ENCODE peak calls at places on chromosomes 1 and 21, in nine cellular contexts. J is fibroblast of pulmonary artery; O is Right ventricle myocardium superior; X is posterior vena cava; V is globus pallidus; K is lower lobe of right lung; T is activated CD8-positive, alpha-beta memory T cell treated with anti-CD3 and anti-CD28 coated beads, Interleukin-2, amount 50 U/mL, for 4 hours; R is germinal center; H is thoracic aorta. W is an unnamed sample.

GRCh38 chr1:149849246-149849946 is 50.0 kb upstream of the BOLA1 start:
- DNase-seq in H (no peak), V (no peak), X (no peak), R (no peak), K (no peak), O (no peak), T (no peak), J (no peak), W (no peak)

GRCh38 chr1:3965693-3966092 is 65.6 kb upstream of the C1orf174 start:
- DNase-seq in R (no peak), T (no peak), K (no peak), X (no peak), O (no peak), V (no peak), H (no peak), J (no peak), W (no peak)

GRCh38 chr1:227356582-227357228 is 38.4 kb upstream of the CDC42BPA start:
- DNase-seq in J (peak; percentile 20), O (no peak), V (no peak), H (no peak), X (no peak), R (no peak), K (no peak), T (no peak), W (no peak)

GRCh38 chr1:169588785-169589485 is 2.7 kb upstream of the F5 start:
- DNase-seq in R (no peak), O (no peak), K (no peak), T (no peak), H (no peak), J (no peak), X (no peak), V (no peak), W (no peak)

GRCh38 chr1:85361106-85361505 is 84.7 kb upstream of the BCL10 start:
- DNase-seq in O (no peak), T (no peak), R (no peak), X (no peak), V (no peak), J (peak; percentile 53), K (no peak), H (no peak), W (no peak)

GRCh38 chr1:93672069-93672468 is 9.6 kb downstream of the BCAR3 start:
- DNase-seq in V (no peak), O (peak; percentile 78), X (no peak), H (no peak), R (no peak), J (peak; percentile 96), T (no peak), K (peak; percentile 73), W (no peak)

GRCh38 chr1:198346178-198346577 is 189.4 kb downstream of the NEK7 start:
- DNase-seq in H (no peak), X (no peak), V (no peak), J (no peak), R (no peak), K (no peak), T (no peak), O (no peak), W (no peak)

GRCh38 chr21:37821791-37822450 is 94.3 kb downstream of the KCNJ6 start:
- DNase-seq in O (no peak), H (no peak), K (no peak), J (no peak), V (no peak), X (no peak), R (no peak), T (no peak), W (no peak)

GRCh38 chr1:21490774-21491482 is 18.3 kb upstream of the ALPL start:
- DNase-seq in O (no peak), T (no peak), J (peak; percentile 70), R (no peak), X (no peak), V (peak; percentile 16), K (no peak), H (no peak), W (no peak)

GRCh38 chr21:35829014-35829525 is 231.3 kb downstream of the SETD4 start:
- DNase-seq in H (no peak), X (no peak), V (no peak), T (no peak), O (no peak), R (no peak), J (no peak), K (no peak), W (no peak)